ENCODE peak calls at places on chromosomes 5 and 9, in eight cellular contexts. One of them, this sample, is unnamed.

GRCh38 chr5:159873680-159874079 is 42.6 kb upstream of the ADRA1B start:
- DNase-seq in cardiac fibroblast: no peak
- DNase-seq in choroid plexus epithelial cell: no peak
- DNase-seq in CD4-positive, alpha-beta T cell: no peak
- DNase-seq in LNCaP clone FGC: no peak
- DNase-seq in MCF 10A: peak; percentile 39
- DNase-seq in HFFc6: no peak
- DNase-seq in osteocyte: no peak
- DNase-seq in this sample: no peak

GRCh38 chr9:128124873-128125574 is 2.5 kb downstream of the PTGES2 start:
- DNase-seq in cardiac fibroblast: peak; percentile 70
- DNase-seq in choroid plexus epithelial cell: peak; percentile 78
- DNase-seq in CD4-positive, alpha-beta T cell: peak; percentile 24
- DNase-seq in LNCaP clone FGC: no peak
- DNase-seq in MCF 10A: peak; percentile 70
- DNase-seq in HFFc6: peak; percentile 23
- DNase-seq in osteocyte: no peak
- DNase-seq in this sample: no peak

GRCh38 chr5:111072949-111073682 is 1.6 kb downstream of the TSLP start:
- DNase-seq in cardiac fibroblast: peak; percentile 29
- DNase-seq in choroid plexus epithelial cell: peak; percentile 36
- DNase-seq in CD4-positive, alpha-beta T cell: peak; percentile 44
- DNase-seq in LNCaP clone FGC: no peak
- DNase-seq in MCF 10A: peak; percentile 33
- DNase-seq in HFFc6: no peak
- DNase-seq in osteocyte: no peak
- DNase-seq in this sample: no peak

GRCh38 chr9:123201083-123201482 is 67.3 kb downstream of the STRBP start:
- DNase-seq in cardiac fibroblast: no peak
- DNase-seq in choroid plexus epithelial cell: no peak
- DNase-seq in CD4-positive, alpha-beta T cell: no peak
- DNase-seq in LNCaP clone FGC: no peak
- DNase-seq in MCF 10A: no peak
- DNase-seq in HFFc6: no peak
- DNase-seq in osteocyte: no peak
- DNase-seq in this sample: no peak

GRCh38 chr9:134624827-134625181 is 16.8 kb upstream of the COL5A1 start:
- DNase-seq in cardiac fibroblast: peak; percentile 65
- DNase-seq in choroid plexus epithelial cell: peak; percentile 78
- DNase-seq in CD4-positive, alpha-beta T cell: no peak
- DNase-seq in LNCaP clone FGC: no peak
- DNase-seq in MCF 10A: peak; percentile 79
- DNase-seq in HFFc6: peak; percentile 92
- DNase-seq in osteocyte: no peak
- DNase-seq in this sample: no peak

GRCh38 chr9:134301387-134302129 is 24.7 kb upstream of the RXRA start:
- DNase-seq in cardiac fibroblast: no peak
- DNase-seq in choroid plexus epithelial cell: no peak
- DNase-seq in CD4-positive, alpha-beta T cell: peak; percentile 40
- DNase-seq in LNCaP clone FGC: no peak
- DNase-seq in MCF 10A: no peak
- DNase-seq in HFFc6: no peak
- DNase-seq in osteocyte: no peak
- DNase-seq in this sample: no peak

GRCh38 chr5:175328687-175329086 is 115.3 kb downstream of the DRD1 start:
- DNase-seq in cardiac fibroblast: no peak
- DNase-seq in choroid plexus epithelial cell: no peak
- DNase-seq in CD4-positive, alpha-beta T cell: no peak
- DNase-seq in LNCaP clone FGC: no peak
- DNase-seq in MCF 10A: no peak
- DNase-seq in HFFc6: no peak
- DNase-seq in osteocyte: no peak
- DNase-seq in this sample: no peak

GRCh38 chr9:133709716-133710571 is 28.2 kb downstream of the SARDH start:
- DNase-seq in cardiac fibroblast: no peak
- DNase-seq in choroid plexus epithelial cell: no peak
- DNase-seq in CD4-positive, alpha-beta T cell: no peak
- DNase-seq in LNCaP clone FGC: no peak
- DNase-seq in MCF 10A: no peak
- DNase-seq in HFFc6: no peak
- DNase-seq in osteocyte: no peak
- DNase-seq in this sample: no peak

GRCh38 chr9:134618823-134619454 is 22.7 kb upstream of the COL5A1 start:
- DNase-seq in cardiac fibroblast: no peak
- DNase-seq in choroid plexus epithelial cell: no peak
- DNase-seq in CD4-positive, alpha-beta T cell: no peak
- DNase-seq in LNCaP clone FGC: no peak
- DNase-seq in MCF 10A: no peak
- DNase-seq in HFFc6: no peak
- DNase-seq in osteocyte: peak; percentile 76
- DNase-seq in this sample: no peak

GRCh38 chr5:14265574-14265973 is 122.4 kb downstream of the TRIO start:
- DNase-seq in cardiac fibroblast: peak; percentile 51
- DNase-seq in choroid plexus epithelial cell: peak; percentile 88
- DNase-seq in CD4-positive, alpha-beta T cell: no peak
- DNase-seq in LNCaP clone FGC: no peak
- DNase-seq in MCF 10A: peak; percentile 54
- DNase-seq in HFFc6: peak; percentile 91
- DNase-seq in osteocyte: no peak
- DNase-seq in this sample: no peak

GRCh38 chr9:126108240-126108639 is 218.4 kb upstream of the MVB12B start:
- DNase-seq in cardiac fibroblast: peak; percentile 5
- DNase-seq in choroid plexus epithelial cell: peak; percentile 4
- DNase-seq in CD4-positive, alpha-beta T cell: no peak
- DNase-seq in LNCaP clone FGC: no peak
- DNase-seq in MCF 10A: peak; percentile 26
- DNase-seq in HFFc6: no peak
- DNase-seq in osteocyte: no peak
- DNase-seq in this sample: no peak

GRCh38 chr5:177370488-177371119 is 12.9 kb downstream of the RGS14 start:
- DNase-seq in cardiac fibroblast: peak; percentile 96
- DNase-seq in choroid plexus epithelial cell: peak; percentile 95
- DNase-seq in CD4-positive, alpha-beta T cell: peak; percentile 37
- DNase-seq in LNCaP clone FGC: peak; percentile 70
- DNase-seq in MCF 10A: peak; percentile 96
- DNase-seq in HFFc6: peak; percentile 47
- DNase-seq in osteocyte: peak; percentile 93
- DNase-seq in this sample: peak; percentile 67
- TF ChIP-seq CTCF in cardiac fibroblast: peak; percentile 69
- TF ChIP-seq CTCF in choroid plexus epithelial cell: peak; percentile 74
- TF ChIP-seq CTCF in CD4-positive, alpha-beta T cell: no peak
- TF ChIP-seq CTCF in LNCaP clone FGC: peak; percentile 49
- TF ChIP-seq CTCF in MCF 10A: peak; percentile 60
- TF ChIP-seq CTCF in HFFc6: peak; percentile 51
- TF ChIP-seq CTCF in osteocyte: peak; percentile 65
- TF ChIP-seq CTCF in this sample: no peak

DNA sequence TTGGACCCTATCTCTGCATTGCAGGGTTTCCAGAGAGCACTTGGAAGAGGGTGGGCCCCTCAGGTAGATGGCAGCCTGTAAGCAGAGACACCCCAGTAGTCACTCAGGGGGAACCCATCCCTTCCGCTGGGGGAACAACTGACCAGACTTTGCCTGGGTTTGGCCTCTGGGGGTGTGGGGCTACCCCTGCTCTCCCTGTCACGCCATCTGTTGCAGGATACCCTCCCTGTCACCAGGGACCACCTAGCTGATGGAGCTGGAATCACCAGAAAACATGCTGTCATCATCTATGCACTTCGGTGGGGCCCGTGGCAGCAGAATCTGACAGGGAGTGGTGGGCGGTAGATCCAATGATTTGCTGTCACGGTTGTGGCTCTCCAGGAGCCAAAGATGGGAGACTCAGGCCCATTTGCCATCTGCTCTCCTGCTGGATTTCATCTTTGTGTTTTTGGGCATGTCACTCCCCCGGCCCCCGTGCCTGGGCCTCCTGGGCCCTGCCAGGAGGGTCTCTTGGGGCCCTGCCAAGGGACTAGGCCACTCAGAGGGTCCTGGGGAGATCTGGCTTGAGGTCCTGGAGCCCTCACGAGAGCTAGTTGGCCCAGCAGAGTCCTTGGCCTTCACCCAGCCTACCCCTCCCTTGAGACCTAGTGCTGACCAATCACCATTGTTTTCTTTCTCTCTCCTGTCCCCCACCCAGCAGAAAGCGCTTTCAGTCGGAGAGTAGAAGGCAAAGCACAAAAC is 46.0 kb downstream of the AMBP start:
- DNase-seq in cardiac fibroblast: peak; percentile 19
- DNase-seq in choroid plexus epithelial cell: no peak
- DNase-seq in CD4-positive, alpha-beta T cell: no peak
- DNase-seq in LNCaP clone FGC: no peak
- DNase-seq in MCF 10A: no peak
- DNase-seq in HFFc6: no peak
- DNase-seq in osteocyte: peak; percentile 69
- DNase-seq in this sample: no peak
- TF ChIP-seq CTCF in cardiac fibroblast: no peak
- TF ChIP-seq CTCF in choroid plexus epithelial cell: no peak
- TF ChIP-seq CTCF in CD4-positive, alpha-beta T cell: no peak
- TF ChIP-seq CTCF in LNCaP clone FGC: no peak
- TF ChIP-seq CTCF in MCF 10A: no peak
- TF ChIP-seq CTCF in HFFc6: no peak
- TF ChIP-seq CTCF in osteocyte: no peak
- TF ChIP-seq CTCF in this sample: no peak

DNA sequence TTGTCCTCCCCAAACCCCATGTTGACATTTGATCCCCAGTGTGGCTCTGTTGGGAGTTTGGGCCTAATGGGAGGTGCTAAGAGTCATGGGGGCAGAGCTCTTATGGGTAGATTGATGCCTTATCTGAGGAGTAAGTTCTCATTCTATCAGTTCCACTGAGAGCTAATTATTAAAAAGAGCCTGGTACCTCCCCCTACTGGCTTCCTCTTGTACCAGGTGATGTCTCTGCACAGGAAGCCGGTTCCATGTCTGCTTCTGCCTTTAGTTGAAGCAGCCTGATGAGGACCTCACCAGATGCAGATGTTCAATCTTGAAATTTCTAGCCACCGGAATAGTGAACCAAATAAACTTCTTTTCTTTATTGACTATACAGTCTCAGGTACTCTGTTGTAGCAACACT is 10.8 kb downstream of the GABRB2 start:
- DNase-seq in cardiac fibroblast: no peak
- DNase-seq in choroid plexus epithelial cell: no peak
- DNase-seq in CD4-positive, alpha-beta T cell: no peak
- DNase-seq in LNCaP clone FGC: no peak
- DNase-seq in MCF 10A: peak; percentile 24
- DNase-seq in HFFc6: no peak
- DNase-seq in osteocyte: no peak
- DNase-seq in this sample: no peak
- TF ChIP-seq CTCF in cardiac fibroblast: no peak
- TF ChIP-seq CTCF in choroid plexus epithelial cell: no peak
- TF ChIP-seq CTCF in CD4-positive, alpha-beta T cell: no peak
- TF ChIP-seq CTCF in LNCaP clone FGC: peak; percentile 34
- TF ChIP-seq CTCF in MCF 10A: peak; percentile 28
- TF ChIP-seq CTCF in HFFc6: no peak
- TF ChIP-seq CTCF in osteocyte: no peak
- TF ChIP-seq CTCF in this sample: peak; percentile 26

GRCh38 chr5:36777105-36777757 is 99.3 kb upstream of the NIPBL start:
- DNase-seq in cardiac fibroblast: peak; percentile 40
- DNase-seq in choroid plexus epithelial cell: peak; percentile 64
- DNase-seq in CD4-positive, alpha-beta T cell: no peak
- DNase-seq in LNCaP clone FGC: peak; percentile 18
- DNase-seq in MCF 10A: no peak
- DNase-seq in HFFc6: no peak
- DNase-seq in osteocyte: no peak
- DNase-seq in this sample: no peak
- TF ChIP-seq CTCF in cardiac fibroblast: peak; percentile 40
- TF ChIP-seq CTCF in choroid plexus epithelial cell: peak; percentile 71
- TF ChIP-seq CTCF in CD4-positive, alpha-beta T cell: no peak
- TF ChIP-seq CTCF in LNCaP clone FGC: peak; percentile 74
- TF ChIP-seq CTCF in MCF 10A: no peak
- TF ChIP-seq CTCF in HFFc6: peak; percentile 50
- TF ChIP-seq CTCF in osteocyte: peak; percentile 54
- TF ChIP-seq CTCF in this sample: peak; percentile 37

GRCh38 chr5:179008667-179009066 is 13.5 kb upstream of the GRM6 start:
- DNase-seq in cardiac fibroblast: no peak
- DNase-seq in choroid plexus epithelial cell: peak; percentile 7
- DNase-seq in CD4-positive, alpha-beta T cell: no peak
- DNase-seq in LNCaP clone FGC: no peak
- DNase-seq in MCF 10A: no peak
- DNase-seq in HFFc6: no peak
- DNase-seq in osteocyte: no peak
- DNase-seq in this sample: no peak
- TF ChIP-seq CTCF in cardiac fibroblast: peak; percentile 22
- TF ChIP-seq CTCF in choroid plexus epithelial cell: no peak
- TF ChIP-seq CTCF in CD4-positive, alpha-beta T cell: no peak
- TF ChIP-seq CTCF in LNCaP clone FGC: no peak
- TF ChIP-seq CTCF in MCF 10A: peak; percentile 17
- TF ChIP-seq CTCF in HFFc6: peak; percentile 70
- TF ChIP-seq CTCF in osteocyte: no peak
- TF ChIP-seq CTCF in this sample: peak; percentile 41

DNA sequence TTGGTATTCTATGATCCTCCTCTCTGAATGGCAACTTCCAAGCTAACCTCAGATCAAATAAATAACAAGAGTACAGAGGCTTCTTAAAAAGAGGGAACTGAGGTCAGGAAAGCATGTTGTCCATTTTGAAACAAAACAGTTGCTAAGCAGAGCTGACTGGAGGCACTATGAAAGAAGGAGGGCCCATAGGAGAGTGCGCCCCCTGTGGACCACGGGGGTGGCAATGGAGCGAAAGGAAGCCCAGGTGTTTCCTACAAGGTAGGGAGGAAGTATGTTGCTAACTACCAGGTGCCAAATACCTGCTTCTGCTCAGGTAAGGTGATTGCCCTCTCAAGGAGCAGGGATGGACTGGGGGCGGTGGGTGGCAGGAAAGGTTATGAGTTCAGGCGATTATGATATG is 101.8 kb upstream of the MAST4 start:
- DNase-seq in cardiac fibroblast: no peak
- DNase-seq in choroid plexus epithelial cell: no peak
- DNase-seq in CD4-positive, alpha-beta T cell: no peak
- DNase-seq in LNCaP clone FGC: no peak
- DNase-seq in MCF 10A: peak; percentile 1
- DNase-seq in HFFc6: no peak
- DNase-seq in osteocyte: no peak
- DNase-seq in this sample: no peak
- TF ChIP-seq CTCF in cardiac fibroblast: no peak
- TF ChIP-seq CTCF in choroid plexus epithelial cell: no peak
- TF ChIP-seq CTCF in CD4-positive, alpha-beta T cell: no peak
- TF ChIP-seq CTCF in LNCaP clone FGC: peak; percentile 32
- TF ChIP-seq CTCF in MCF 10A: no peak
- TF ChIP-seq CTCF in HFFc6: no peak
- TF ChIP-seq CTCF in osteocyte: peak; percentile 20
- TF ChIP-seq CTCF in this sample: peak; percentile 10

GRCh38 chr9:86921141-86921868 is 26.0 kb downstream of the GAS1 start:
- DNase-seq in cardiac fibroblast: no peak
- DNase-seq in choroid plexus epithelial cell: no peak
- DNase-seq in CD4-positive, alpha-beta T cell: no peak
- DNase-seq in LNCaP clone FGC: no peak
- DNase-seq in MCF 10A: no peak
- DNase-seq in HFFc6: no peak
- DNase-seq in osteocyte: no peak
- DNase-seq in this sample: no peak
- TF ChIP-seq CTCF in cardiac fibroblast: no peak
- TF ChIP-seq CTCF in choroid plexus epithelial cell: no peak
- TF ChIP-seq CTCF in CD4-positive, alpha-beta T cell: no peak
- TF ChIP-seq CTCF in LNCaP clone FGC: no peak
- TF ChIP-seq CTCF in MCF 10A: no peak
- TF ChIP-seq CTCF in HFFc6: no peak
- TF ChIP-seq CTCF in osteocyte: no peak
- TF ChIP-seq CTCF in this sample: no peak

GRCh38 chr9:121720311-121720991 is 69.0 kb downstream of the DAB2IP start:
- DNase-seq in cardiac fibroblast: no peak
- DNase-seq in choroid plexus epithelial cell: no peak
- DNase-seq in CD4-positive, alpha-beta T cell: no peak
- DNase-seq in LNCaP clone FGC: no peak
- DNase-seq in MCF 10A: peak; percentile 46
- DNase-seq in HFFc6: no peak
- DNase-seq in osteocyte: no peak
- DNase-seq in this sample: no peak
- TF ChIP-seq CTCF in cardiac fibroblast: no peak
- TF ChIP-seq CTCF in choroid plexus epithelial cell: no peak
- TF ChIP-seq CTCF in CD4-positive, alpha-beta T cell: no peak
- TF ChIP-seq CTCF in LNCaP clone FGC: no peak
- TF ChIP-seq CTCF in MCF 10A: no peak
- TF ChIP-seq CTCF in HFFc6: no peak
- TF ChIP-seq CTCF in osteocyte: no peak
- TF ChIP-seq CTCF in this sample: no peak

GRCh38 chr9:136222896-136223266 is 18.0 kb upstream of the LHX3 start:
- DNase-seq in cardiac fibroblast: no peak
- DNase-seq in choroid plexus epithelial cell: no peak
- DNase-seq in CD4-positive, alpha-beta T cell: no peak
- DNase-seq in LNCaP clone FGC: no peak
- DNase-seq in MCF 10A: no peak
- DNase-seq in HFFc6: no peak
- DNase-seq in osteocyte: no peak
- DNase-seq in this sample: no peak
- TF ChIP-seq CTCF in cardiac fibroblast: no peak
- TF ChIP-seq CTCF in choroid plexus epithelial cell: no peak
- TF ChIP-seq CTCF in CD4-positive, alpha-beta T cell: no peak
- TF ChIP-seq CTCF in LNCaP clone FGC: no peak
- TF ChIP-seq CTCF in MCF 10A: no peak
- TF ChIP-seq CTCF in HFFc6: no peak
- TF ChIP-seq CTCF in osteocyte: no peak
- TF ChIP-seq CTCF in this sample: no peak

This sample was measured in D721Med.